ENCODE peak calls at places on chromosome X, in ten cellular contexts. One of them, this sample, is unnamed.

GRCh38 chrX:109826954-109827708 is 94.1 kb upstream of the ACSL4 start:
- DNase-seq in fibroblast of pulmonary artery: peak
- DNase-seq in epithelial cell of esophagus: peak
- DNase-seq in BE2C: no peak
- DNase-seq in hepatocyte: peak
- DNase-seq in AG04450: peak
- DNase-seq in heart left ventricle: no peak
- DNase-seq in Panc1: no peak
- DNase-seq in fibroblast of lung: peak
- DNase-seq in heart right ventricle: no peak
- DNase-seq in this sample: peak

GRCh38 chrX:150899191-150899757 is 806 bp upstream of the CD99L2 start:
- DNase-seq in fibroblast of lung: peak
- DNase-seq in hepatocyte: peak
- DNase-seq in epithelial cell of esophagus: peak
- DNase-seq in Panc1: no peak
- DNase-seq in heart left ventricle: peak
- DNase-seq in AG04450: no peak
- DNase-seq in fibroblast of pulmonary artery: peak
- DNase-seq in heart right ventricle: peak
- DNase-seq in BE2C: peak
- DNase-seq in this sample: peak

GRCh38 chrX:53171356-53171755 is 53.7 kb downstream of the KDM5C start:
- DNase-seq in Panc1: no peak
- DNase-seq in BE2C: no peak
- DNase-seq in heart left ventricle: no peak
- DNase-seq in fibroblast of pulmonary artery: no peak
- DNase-seq in AG04450: no peak
- DNase-seq in hepatocyte: no peak
- DNase-seq in epithelial cell of esophagus: no peak
- DNase-seq in fibroblast of lung: no peak
- DNase-seq in heart right ventricle: no peak
- DNase-seq in this sample: no peak

GRCh38 chrX:16825306-16826035 is 39.2 kb downstream of the TXLNG start:
- DNase-seq in heart right ventricle: no peak
- DNase-seq in heart left ventricle: no peak
- DNase-seq in BE2C: no peak
- DNase-seq in hepatocyte: no peak
- DNase-seq in Panc1: no peak
- DNase-seq in AG04450: no peak
- DNase-seq in fibroblast of pulmonary artery: peak
- DNase-seq in fibroblast of lung: peak
- DNase-seq in epithelial cell of esophagus: peak
- DNase-seq in this sample: peak

GRCh38 chrX:119121341-119121740 is 6.3 kb downstream of the KIAA1210 start:
- DNase-seq in fibroblast of pulmonary artery: peak
- DNase-seq in heart left ventricle: no peak
- DNase-seq in AG04450: no peak
- DNase-seq in Panc1: no peak
- DNase-seq in epithelial cell of esophagus: peak
- DNase-seq in BE2C: no peak
- DNase-seq in hepatocyte: no peak
- DNase-seq in fibroblast of lung: peak
- DNase-seq in heart right ventricle: no peak
- DNase-seq in this sample: peak

GRCh38 chrX:110418220-110418856 is 59.7 kb downstream of the RTL9 start:
- DNase-seq in fibroblast of pulmonary artery: peak
- DNase-seq in AG04450: peak
- DNase-seq in fibroblast of lung: peak
- DNase-seq in epithelial cell of esophagus: peak
- DNase-seq in Panc1: no peak
- DNase-seq in hepatocyte: peak
- DNase-seq in BE2C: peak
- DNase-seq in heart right ventricle: no peak
- DNase-seq in heart left ventricle: no peak
- DNase-seq in this sample: peak

GRCh38 chrX:53249387-53250042 is 24.5 kb upstream of the KDM5C start:
- DNase-seq in hepatocyte: no peak
- DNase-seq in AG04450: no peak
- DNase-seq in BE2C: no peak
- DNase-seq in fibroblast of lung: no peak
- DNase-seq in Panc1: no peak
- DNase-seq in epithelial cell of esophagus: no peak
- DNase-seq in heart left ventricle: no peak
- DNase-seq in fibroblast of pulmonary artery: no peak
- DNase-seq in heart right ventricle: no peak
- DNase-seq in this sample: no peak

GRCh38 chrX:101999644-102000539 is 68.1 kb upstream of the ZMAT1 start:
- DNase-seq in Panc1: no peak
- DNase-seq in epithelial cell of esophagus: no peak
- DNase-seq in hepatocyte: no peak
- DNase-seq in fibroblast of lung: no peak
- DNase-seq in fibroblast of pulmonary artery: no peak
- DNase-seq in AG04450: no peak
- DNase-seq in BE2C: no peak
- DNase-seq in heart right ventricle: no peak
- DNase-seq in heart left ventricle: no peak
- DNase-seq in this sample: no peak

GRCh38 chrX:40300286-40300890 is 202.6 kb upstream of the BCOR start:
- DNase-seq in epithelial cell of esophagus: no peak
- DNase-seq in heart right ventricle: no peak
- DNase-seq in hepatocyte: no peak
- DNase-seq in BE2C: no peak
- DNase-seq in Panc1: no peak
- DNase-seq in fibroblast of pulmonary artery: no peak
- DNase-seq in heart left ventricle: no peak
- DNase-seq in AG04450: no peak
- DNase-seq in fibroblast of lung: no peak
- DNase-seq in this sample: no peak

GRCh38 chrX:97096385-97096784 is 212.7 kb downstream of the RPA4 start:
- DNase-seq in heart right ventricle: no peak
- DNase-seq in heart left ventricle: no peak
- DNase-seq in fibroblast of pulmonary artery: peak
- DNase-seq in AG04450: no peak
- DNase-seq in hepatocyte: no peak
- DNase-seq in fibroblast of lung: no peak
- DNase-seq in BE2C: no peak
- DNase-seq in epithelial cell of esophagus: no peak
- DNase-seq in Panc1: no peak
- DNase-seq in this sample: no peak

GRCh38 chrX:124540474-124540873 is 194.1 kb downstream of the SH2D1A start:
- DNase-seq in heart right ventricle: no peak
- DNase-seq in AG04450: no peak
- DNase-seq in heart left ventricle: no peak
- DNase-seq in epithelial cell of esophagus: peak
- DNase-seq in Panc1: no peak
- DNase-seq in BE2C: no peak
- DNase-seq in fibroblast of pulmonary artery: no peak
- DNase-seq in fibroblast of lung: no peak
- DNase-seq in hepatocyte: no peak
- DNase-seq in this sample: no peak

GRCh38 chrX:153585827-153586226 is 13.1 kb downstream of the CCNQ start:
- DNase-seq in Panc1: no peak
- DNase-seq in AG04450: no peak
- DNase-seq in epithelial cell of esophagus: no peak
- DNase-seq in fibroblast of lung: no peak
- DNase-seq in BE2C: no peak
- DNase-seq in heart left ventricle: no peak
- DNase-seq in hepatocyte: no peak
- DNase-seq in heart right ventricle: no peak
- DNase-seq in fibroblast of pulmonary artery: no peak
- DNase-seq in this sample: no peak
- H3K4me3 ChIP-seq in Panc1: no peak
- H3K4me3 ChIP-seq in AG04450: no peak
- H3K4me3 ChIP-seq in epithelial cell of esophagus: no peak
- H3K4me3 ChIP-seq in fibroblast of lung: no peak
- H3K4me3 ChIP-seq in BE2C: no peak
- H3K4me3 ChIP-seq in heart left ventricle: no peak
- H3K4me3 ChIP-seq in hepatocyte: no peak
- H3K4me3 ChIP-seq in heart right ventricle: no peak
- H3K4me3 ChIP-seq in fibroblast of pulmonary artery: no peak
- H3K4me3 ChIP-seq in this sample: no peak

DNA sequence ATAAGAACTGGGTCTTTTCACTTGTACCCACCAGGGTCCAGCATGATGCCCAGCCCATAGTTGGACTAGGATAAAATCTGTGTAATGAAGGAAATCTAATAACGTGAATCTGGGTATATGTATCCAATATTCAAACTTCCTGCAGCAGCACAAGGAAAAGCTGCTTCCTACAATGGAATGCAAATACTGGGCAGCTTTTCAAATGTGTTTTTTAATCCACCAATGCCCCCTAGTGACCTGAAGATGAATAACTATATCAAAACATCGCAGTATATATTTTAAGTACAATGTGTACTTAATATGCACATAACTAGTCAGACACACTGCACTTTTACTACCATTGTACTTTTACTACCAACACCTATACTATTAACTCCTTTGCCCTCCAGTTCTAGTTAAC is 5.3 kb downstream of the APOO start:
- DNase-seq in fibroblast of lung: peak
- DNase-seq in fibroblast of pulmonary artery: peak
- DNase-seq in hepatocyte: peak
- DNase-seq in AG04450: no peak
- DNase-seq in heart left ventricle: no peak
- DNase-seq in epithelial cell of esophagus: peak
- DNase-seq in Panc1: no peak
- DNase-seq in heart right ventricle: no peak
- DNase-seq in BE2C: peak
- DNase-seq in this sample: peak
- TF ChIP-seq CTCF in fibroblast of lung: peak
- TF ChIP-seq CTCF in fibroblast of pulmonary artery: peak
- TF ChIP-seq CTCF in hepatocyte: peak
- TF ChIP-seq CTCF in AG04450: peak
- TF ChIP-seq CTCF in heart left ventricle: peak
- TF ChIP-seq CTCF in epithelial cell of esophagus: peak
- TF ChIP-seq CTCF in Panc1: peak
- TF ChIP-seq CTCF in heart right ventricle: peak
- TF ChIP-seq CTCF in BE2C: peak
- TF ChIP-seq CTCF in this sample: peak

DNA sequence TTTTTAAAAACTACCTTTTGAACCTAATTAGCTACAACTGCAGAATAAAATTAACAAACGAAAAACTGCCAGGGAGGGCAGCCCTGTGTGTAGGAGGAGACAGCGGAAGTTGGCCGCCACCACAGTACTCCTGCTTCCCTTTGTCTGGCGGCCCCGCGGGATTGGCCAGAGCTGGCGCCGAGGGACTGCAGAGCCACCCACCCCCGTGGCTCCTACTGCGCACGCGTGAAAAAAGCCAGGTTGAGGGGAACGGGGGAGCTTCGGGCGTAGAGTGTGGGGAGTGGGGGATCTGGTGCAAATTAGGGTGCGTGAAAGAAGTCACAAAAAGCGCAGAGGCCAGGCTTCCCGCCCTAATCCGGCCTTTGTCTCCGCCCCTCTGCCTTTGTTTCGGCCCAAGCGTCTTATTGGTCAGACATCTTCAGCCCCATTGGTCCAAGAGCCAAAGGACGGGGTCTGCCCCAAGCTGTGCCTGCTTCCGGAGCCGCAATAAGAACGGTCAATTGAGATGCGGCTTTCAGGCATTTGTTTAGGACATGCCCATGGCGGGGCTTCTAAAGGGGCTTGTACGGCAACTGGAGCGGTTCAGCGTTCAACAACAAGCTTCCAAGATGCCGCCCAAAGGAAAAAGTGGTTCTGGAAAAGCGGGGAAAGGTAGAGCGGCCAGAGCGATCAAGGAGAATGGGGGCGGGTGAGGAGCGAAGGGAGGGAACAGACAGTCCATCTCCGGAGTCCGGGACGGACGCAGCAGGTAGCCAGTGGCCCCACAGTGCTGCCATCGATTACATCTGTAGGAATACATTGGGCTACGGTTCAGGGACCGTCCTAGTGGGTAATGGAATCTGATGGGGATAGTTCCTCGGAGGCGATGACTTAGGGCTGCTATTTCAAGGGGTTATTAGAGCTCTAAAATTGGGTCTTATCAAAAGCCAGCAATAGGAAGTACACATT is at the start of gene PIN4:
- DNase-seq in Panc1: peak
- DNase-seq in fibroblast of pulmonary artery: peak
- DNase-seq in heart left ventricle: peak
- DNase-seq in heart right ventricle: peak
- DNase-seq in AG04450: peak
- DNase-seq in hepatocyte: peak
- DNase-seq in BE2C: peak
- DNase-seq in fibroblast of lung: peak
- DNase-seq in epithelial cell of esophagus: peak
- DNase-seq in this sample: peak
- H3K4me3 ChIP-seq in Panc1: peak
- H3K4me3 ChIP-seq in fibroblast of pulmonary artery: peak
- H3K4me3 ChIP-seq in heart left ventricle: peak
- H3K4me3 ChIP-seq in heart right ventricle: peak
- H3K4me3 ChIP-seq in AG04450: peak
- H3K4me3 ChIP-seq in hepatocyte: peak
- H3K4me3 ChIP-seq in BE2C: peak
- H3K4me3 ChIP-seq in fibroblast of lung: peak
- H3K4me3 ChIP-seq in epithelial cell of esophagus: peak
- H3K4me3 ChIP-seq in this sample: peak

GRCh38 chrX:129875669-129876068 is 30.3 kb upstream of the UTP14A start:
- DNase-seq in epithelial cell of esophagus: peak
- DNase-seq in hepatocyte: no peak
- DNase-seq in heart left ventricle: no peak
- DNase-seq in fibroblast of lung: peak
- DNase-seq in BE2C: no peak
- DNase-seq in fibroblast of pulmonary artery: peak
- DNase-seq in Panc1: no peak
- DNase-seq in heart right ventricle: no peak
- DNase-seq in AG04450: peak
- DNase-seq in this sample: peak
- TF ChIP-seq CTCF in epithelial cell of esophagus: no peak
- TF ChIP-seq CTCF in hepatocyte: no peak
- TF ChIP-seq CTCF in heart left ventricle: no peak
- TF ChIP-seq CTCF in fibroblast of lung: no peak
- TF ChIP-seq CTCF in BE2C: no peak
- TF ChIP-seq CTCF in fibroblast of pulmonary artery: peak
- TF ChIP-seq CTCF in Panc1: no peak
- TF ChIP-seq CTCF in heart right ventricle: no peak
- TF ChIP-seq CTCF in AG04450: peak
- TF ChIP-seq CTCF in this sample: peak

GRCh38 chrX:47574609-47575325 is 7.5 kb upstream of the TIMP1 start:
- DNase-seq in Panc1: no peak
- DNase-seq in AG04450: no peak
- DNase-seq in fibroblast of lung: no peak
- DNase-seq in fibroblast of pulmonary artery: no peak
- DNase-seq in hepatocyte: no peak
- DNase-seq in heart left ventricle: no peak
- DNase-seq in epithelial cell of esophagus: no peak
- DNase-seq in BE2C: no peak
- DNase-seq in heart right ventricle: no peak
- DNase-seq in this sample: no peak
- H3K4me3 ChIP-seq in Panc1: no peak
- H3K4me3 ChIP-seq in AG04450: no peak
- H3K4me3 ChIP-seq in fibroblast of lung: no peak
- H3K4me3 ChIP-seq in fibroblast of pulmonary artery: peak
- H3K4me3 ChIP-seq in hepatocyte: peak
- H3K4me3 ChIP-seq in heart left ventricle: peak
- H3K4me3 ChIP-seq in epithelial cell of esophagus: no peak
- H3K4me3 ChIP-seq in BE2C: no peak
- H3K4me3 ChIP-seq in heart right ventricle: peak
- H3K4me3 ChIP-seq in this sample: peak

DNA sequence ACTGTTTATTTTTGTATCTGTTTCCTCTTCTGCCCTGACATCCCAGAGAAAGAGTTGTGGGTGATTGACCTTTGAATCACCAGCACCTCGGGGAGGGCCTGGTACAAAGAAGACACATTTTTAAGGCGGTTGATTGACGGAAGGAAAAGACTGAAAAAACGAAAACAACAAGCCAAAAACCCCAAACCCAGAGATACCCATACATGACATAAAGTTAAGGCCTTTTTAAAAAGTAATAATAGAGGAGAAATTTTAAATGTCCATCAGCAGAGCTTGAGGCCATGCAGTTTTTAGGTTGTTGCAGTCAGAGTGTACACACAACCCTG is 110.0 kb downstream of the GNL3L start:
- DNase-seq in heart right ventricle: no peak
- DNase-seq in Panc1: no peak
- DNase-seq in heart left ventricle: no peak
- DNase-seq in fibroblast of lung: no peak
- DNase-seq in hepatocyte: no peak
- DNase-seq in BE2C: no peak
- DNase-seq in epithelial cell of esophagus: no peak
- DNase-seq in fibroblast of pulmonary artery: no peak
- DNase-seq in AG04450: no peak
- DNase-seq in this sample: no peak
- TF ChIP-seq CTCF in heart right ventricle: no peak
- TF ChIP-seq CTCF in Panc1: peak
- TF ChIP-seq CTCF in heart left ventricle: no peak
- TF ChIP-seq CTCF in fibroblast of lung: no peak
- TF ChIP-seq CTCF in hepatocyte: no peak
- TF ChIP-seq CTCF in BE2C: no peak
- TF ChIP-seq CTCF in epithelial cell of esophagus: no peak
- TF ChIP-seq CTCF in fibroblast of pulmonary artery: no peak
- TF ChIP-seq CTCF in AG04450: no peak
- TF ChIP-seq CTCF in this sample: no peak